ENCODE peak calls at places on chromosomes 11 and 22, in five cellular contexts. E is coronary artery, O is OCI-LY7, T is suprapubic skin, I is dorsolateral prefrontal cortex. D is an unnamed sample.
A peak's percentile ranks its signal among the peaks of the same experiment; 100 is the strongest.

GRCh38 chr22:46569848-46570695 is 32.7 kb upstream of the CELSR1 start:
- DNase-seq in E (no peak), O (no peak), T (no peak), I (no peak), D (no peak)

GRCh38 chr11:64251986-64252837 is 882 bp downstream of the PLCB3 start:
- DNase-seq in E (no peak), O (peak; percentile 36), T (no peak), I (no peak), D (no peak)

GRCh38 chr11:70050243-70050642 is 27.9 kb upstream of the ANO1 start:
- DNase-seq in E (peak; percentile 31), O (no peak), T (peak; percentile 58), I (no peak), D (no peak)

GRCh38 chr11:133889188-133889587 is 43.9 kb upstream of the SPATA19 start:
- DNase-seq in E (no peak), O (no peak), T (no peak), I (no peak), D (no peak)

GRCh38 chr11:122893131-122893530 is 10.6 kb downstream of the JHY start:
- DNase-seq in E (no peak), O (no peak), T (no peak), I (no peak), D (no peak)

GRCh38 chr22:30701872-30702271 is 7.2 kb downstream of the OSBP2 start:
- DNase-seq in E (no peak), O (no peak), T (no peak), I (peak; percentile 21), D (no peak)

GRCh38 chr11:26715133-26715532 is 6.7 kb downstream of the SLC5A12 start:
- DNase-seq in E (no peak), O (no peak), T (no peak), I (no peak), D (no peak)

GRCh38 chr11:83051760-83052671 is 19.7 kb downstream of the RAB30 start:
- DNase-seq in E (no peak), O (no peak), T (no peak), I (no peak), D (peak; percentile 64)

GRCh38 chr11:109772846-109773400 is 320.3 kb upstream of the ZC3H12C start:
- DNase-seq in E (no peak), O (no peak), T (no peak), I (peak; percentile 7), D (no peak)

GRCh38 chr22:37633693-37634504 is 5.6 kb upstream of the SH3BP1 start:
- DNase-seq in E (peak; percentile 88), O (peak; percentile 65), T (peak; percentile 92), I (peak; percentile 80), D (peak; percentile 52)

GRCh38 chr11:60345489-60345888 is 18.4 kb downstream of the MS4A6E start:
- DNase-seq in E (no peak), O (peak; percentile 59), T (no peak), I (peak; percentile 10), D (no peak)

GRCh38 chr22:28728621-28729313 is 12.9 kb downstream of the CHEK2 start:
- DNase-seq in E (no peak), O (no peak), T (no peak), I (no peak), D (no peak)

GRCh38 chr22:28208797-28209196 is 289.7 kb upstream of the PITPNB start:
- DNase-seq in E (no peak), O (no peak), T (no peak), I (no peak), D (no peak)

GRCh38 chr11:125285844-125286243 is 121.3 kb downstream of the PKNOX2 start:
- DNase-seq in E (no peak), O (no peak), T (no peak), I (no peak), D (no peak)

GRCh38 chr22:48593551-48593950 is 1234.1 kb downstream of the BRD1 start:
- DNase-seq in E (no peak), O (no peak), T (no peak), I (no peak), D (no peak)

GRCh38 chr11:79086056-79086455 is 354.8 kb downstream of the TENM4 start:
- DNase-seq in E (no peak), O (no peak), T (no peak), I (no peak), D (no peak)

DNA sequence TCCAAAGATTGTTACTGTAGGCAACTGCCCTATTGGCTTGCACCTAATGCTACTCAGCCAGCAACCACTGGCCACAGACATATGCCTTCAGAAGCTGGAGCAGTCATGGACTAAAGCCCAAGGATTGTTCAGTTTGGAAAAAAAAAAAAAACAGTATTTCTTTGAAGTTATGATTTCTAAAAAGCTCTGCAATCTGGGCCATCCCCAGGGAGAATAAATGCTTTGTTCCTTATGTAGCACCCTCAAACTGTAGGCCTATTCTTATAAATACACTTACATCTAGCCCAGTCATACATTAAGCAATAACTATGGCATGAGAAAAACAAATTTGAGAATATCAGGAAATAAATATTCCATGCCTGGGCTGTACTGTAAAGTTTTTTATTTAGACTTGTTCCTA is 2190.6 kb upstream of the RAG2 start:
- DNase-seq in E (no peak), O (no peak), T (no peak), I (no peak), D (no peak)
- H3K27ac ChIP-seq in E (no peak overlapping the region), O (no peak overlapping the region), T (no peak overlapping the region), I (no peak overlapping the region), D (no peak overlapping the region)

DNA sequence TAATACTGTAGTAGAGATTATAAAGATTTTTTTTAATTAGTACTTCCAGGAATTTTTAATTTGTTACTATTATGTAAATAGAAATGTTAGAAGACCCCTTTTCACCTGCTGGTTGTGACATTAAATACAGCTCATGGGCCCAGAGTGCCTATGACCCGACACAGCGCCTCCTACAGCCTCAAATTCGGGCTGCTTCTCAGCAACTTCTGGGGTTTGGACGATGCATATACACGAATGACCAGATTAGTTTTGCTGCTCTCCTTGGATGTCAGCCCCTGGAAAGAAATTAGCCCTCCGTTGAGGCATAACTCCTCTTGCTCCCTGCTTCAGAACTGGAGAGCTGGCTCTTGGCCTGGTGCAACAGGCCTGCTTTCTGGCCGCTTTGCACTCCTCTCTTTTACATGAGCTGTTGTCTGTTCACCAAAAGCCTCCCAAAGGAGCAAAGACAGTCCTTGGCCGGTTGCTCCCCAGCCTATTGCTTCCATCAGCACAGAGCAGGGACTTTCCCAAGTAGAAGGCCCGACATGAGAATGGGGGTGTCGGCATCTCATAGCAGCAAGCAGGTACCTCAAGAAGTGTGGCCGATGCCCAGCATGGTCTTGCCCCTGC is 3.3 kb downstream of the TECTA start:
- DNase-seq in E (no peak), O (no peak), T (no peak), I (no peak), D (peak; percentile 6)
- TF ChIP-seq CTCF in E (no peak), O (peak; percentile 67), T (no peak), I (no peak), D (no peak)

GRCh38 chr11:3167143-3168119 is 2.3 kb upstream of the OSBPL5 start:
- DNase-seq in E (no peak), O (no peak), T (no peak), I (no peak), D (no peak)
- H3K27ac ChIP-seq in E (no peak overlapping the region), O (no peak overlapping the region), T (no peak overlapping the region), I (no peak overlapping the region), D (no peak overlapping the region)

GRCh38 chr11:24437123-24437522 is 59.7 kb upstream of the LUZP2 start:
- DNase-seq in E (no peak), O (no peak), T (no peak), I (no peak), D (no peak)
- TF ChIP-seq CTCF in E (no peak), O (no peak), T (no peak), I (no peak), D (no peak)

GRCh38 chr11:94793822-94794221 is 25.7 kb downstream of the AMOTL1 start:
- DNase-seq in E (no peak), O (no peak), T (no peak), I (no peak), D (no peak)
- H3K27ac ChIP-seq in E (no peak overlapping the region), O (no peak overlapping the region), T (peak overlapping the region; percentile 59), I (no peak overlapping the region), D (peak overlapping the region; percentile 91)

DNA sequence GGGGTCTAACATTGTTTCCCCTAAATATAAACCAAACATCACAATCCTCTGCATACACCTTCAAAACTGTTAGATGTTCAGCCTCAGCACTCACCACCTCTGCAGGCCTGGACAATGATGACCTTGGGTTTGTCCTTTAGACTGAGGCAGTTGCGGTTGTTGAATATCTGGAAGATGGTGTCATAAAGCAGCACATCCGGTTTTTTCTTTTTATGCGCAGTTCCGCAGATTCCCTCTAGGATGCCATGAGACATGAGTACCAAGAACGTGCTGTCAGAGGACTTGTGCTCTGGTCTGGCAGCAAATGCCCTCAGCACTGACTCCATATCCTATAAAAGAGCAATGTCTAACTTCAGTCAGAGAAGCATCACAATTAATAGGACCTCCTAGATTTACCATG is 22.8 kb downstream of the CASP5 start:
- DNase-seq in E (no peak), O (no peak), T (no peak), I (no peak), D (no peak)
- TF ChIP-seq CTCF in E (no peak), O (no peak), T (no peak), I (no peak), D (no peak)

D was measured in gastrocnemius medialis.